ENCODE peak calls at places on chromosome 3, in eight cellular contexts. E, H, Z, N, Y, K, U and B are unnamed samples.

GRCh38 chr3:122913539-122914100 is 113.9 kb downstream of the SEMA5B start:
- DNase-seq in E (no peak), H (no peak), Z (no peak), N (no peak), Y (no peak), K (no peak), U (no peak), B (no peak)

GRCh38 chr3:76264911-76265310 is 479.6 kb upstream of the ZNF717 start:
- DNase-seq in E (no peak), H (no peak), Z (no peak), N (no peak), Y (no peak), K (no peak), U (no peak), B (no peak)

GRCh38 chr3:171285287-171285686 is 174.9 kb downstream of the TNIK start:
- DNase-seq in E (no peak), H (no peak), Z (no peak), N (no peak), Y (no peak), K (no peak), U (peak; percentile 40), B (no peak)

GRCh38 chr3:1693145-1693544 is 405.5 kb upstream of the CNTN4 start:
- DNase-seq in E (no peak), H (no peak), Z (no peak), N (no peak), Y (no peak), K (no peak), U (no peak), B (no peak)

GRCh38 chr3:138125548-138126221 is 6.5 kb downstream of the A4GNT start:
- DNase-seq in E (no peak), H (no peak), Z (peak; percentile 5), N (no peak), Y (no peak), K (no peak), U (no peak), B (no peak)

GRCh38 chr3:58102976-58103447 is 94.8 kb downstream of the FLNB start:
- DNase-seq in E (no peak), H (no peak), Z (no peak), N (no peak), Y (no peak), K (no peak), U (no peak), B (no peak)

GRCh38 chr3:33660035-33660434 is 58.0 kb downstream of the CLASP2 start:
- DNase-seq in E (no peak), H (no peak), Z (no peak), N (peak; percentile 0), Y (no peak), K (no peak), U (no peak), B (no peak)

GRCh38 chr3:161274691-161275298 is 53.7 kb downstream of the NMD3 start:
- DNase-seq in E (peak; percentile 36), H (peak; percentile 71), Z (no peak), N (peak; percentile 1), Y (no peak), K (no peak), U (peak; percentile 87), B (no peak)

GRCh38 chr3:45795882-45796765 is at the start of gene SLC6A20:
- DNase-seq in E (no peak), H (no peak), Z (no peak), N (no peak), Y (no peak), K (peak; percentile 15), U (no peak), B (peak; percentile 43)

GRCh38 chr3:4314688-4315087 is 11.5 kb downstream of the SETMAR start:
- DNase-seq in E (no peak), H (no peak), Z (no peak), N (no peak), Y (no peak), K (no peak), U (peak; percentile 22), B (no peak)

GRCh38 chr3:41224120-41224806 is 25.0 kb downstream of the CTNNB1 start:
- DNase-seq in E (no peak), H (peak; percentile 57), Z (peak; percentile 82), N (no peak), Y (no peak), K (no peak), U (peak; percentile 76), B (no peak)

GRCh38 chr3:158781859-158782258 is 20.0 kb upstream of the MFSD1 start:
- DNase-seq in E (no peak), H (no peak), Z (no peak), N (no peak), Y (no peak), K (no peak), U (no peak), B (no peak)

GRCh38 chr3:46236294-46237054 is 5.8 kb upstream of the CCR3 start:
- DNase-seq in E (no peak), H (no peak), Z (no peak), N (no peak), Y (no peak), K (no peak), U (no peak), B (no peak)

GRCh38 chr3:22474706-22475470 is 723.9 kb upstream of the ZNF385D start:
- DNase-seq in E (no peak), H (no peak), Z (no peak), N (no peak), Y (no peak), K (no peak), U (no peak), B (no peak)

GRCh38 chr3:79543618-79544017 is 224.2 kb downstream of the ROBO1 start:
- DNase-seq in E (no peak), H (no peak), Z (no peak), N (no peak), Y (no peak), K (no peak), U (no peak), B (no peak)

GRCh38 chr3:55349851-55350250 is 137.3 kb downstream of the WNT5A start:
- DNase-seq in E (no peak), H (no peak), Z (no peak), N (no peak), Y (no peak), K (no peak), U (no peak), B (no peak)

GRCh38 chr3:42498791-42499477 is 3.5 kb upstream of the VIPR1 start:
- DNase-seq in E (no peak), H (no peak), Z (no peak), N (peak; percentile 76), Y (no peak), K (no peak), U (no peak), B (peak; percentile 24)

GRCh38 chr3:13335062-13335461 is 85.1 kb downstream of the NUP210 start:
- DNase-seq in E (no peak), H (no peak), Z (no peak), N (no peak), Y (no peak), K (no peak), U (no peak), B (no peak)

GRCh38 chr3:32146669-32147315 is 40.4 kb downstream of the GPD1L start:
- DNase-seq in E (no peak), H (no peak), Z (no peak), N (no peak), Y (peak; percentile 38), K (no peak), U (peak; percentile 9), B (no peak)

GRCh38 chr3:197417451-197417850 is 119.0 kb upstream of the DLG1 start:
- DNase-seq in E (no peak), H (no peak), Z (no peak), N (no peak), Y (no peak), K (no peak), U (no peak), B (no peak)

GRCh38 chr3:8709801-8710524 is 23.6 kb upstream of the CAV3 start:
- DNase-seq in E (no peak), H (no peak), Z (no peak), N (no peak), Y (no peak), K (no peak), U (no peak), B (no peak)

GRCh38 chr3:192923731-192924130 is 6.1 kb upstream of the MB21D2 start:
- DNase-seq in E (no peak), H (no peak), Z (no peak), N (no peak), Y (no peak), K (no peak), U (no peak), B (no peak)

GRCh38 chr3:48598323-48599076 is 3.4 kb upstream of the COL7A1 start:
- DNase-seq in E (no peak), H (no peak), Z (peak; percentile 82), N (no peak), Y (no peak), K (no peak), U (no peak), B (no peak)

GRCh38 chr3:132354916-132355702 is 37.9 kb downstream of the ACP3 start:
- DNase-seq in E (no peak), H (no peak), Z (no peak), N (no peak), Y (no peak), K (no peak), U (no peak), B (no peak)

GRCh38 chr3:142888099-142888483 is 792 bp downstream of the PCOLCE2 start:
- DNase-seq in E (peak; percentile 91), H (no peak), Z (no peak), N (no peak), Y (no peak), K (no peak), U (peak; percentile 11), B (no peak)

GRCh38 chr3:27079427-27080105 is 289.6 kb downstream of the NEK10 start:
- DNase-seq in E (no peak), H (no peak), Z (no peak), N (no peak), Y (no peak), K (no peak), U (no peak), B (no peak)

GRCh38 chr3:192170031-192170430 is 557.3 kb downstream of the FGF12 start:
- DNase-seq in E (no peak), H (no peak), Z (no peak), N (no peak), Y (no peak), K (no peak), U (no peak), B (no peak)

GRCh38 chr3:61715886-61716527 is 154.6 kb downstream of the PTPRG start:
- DNase-seq in E (no peak), H (no peak), Z (no peak), N (no peak), Y (no peak), K (no peak), U (no peak), B (no peak)

GRCh38 chr3:23537006-23537620 is 268.6 kb upstream of the UBE2E1 start:
- DNase-seq in E (no peak), H (no peak), Z (no peak), N (no peak), Y (no peak), K (no peak), U (no peak), B (no peak)

GRCh38 chr3:114436182-114436581 is 142.4 kb downstream of the TIGIT start:
- DNase-seq in E (no peak), H (no peak), Z (no peak), N (no peak), Y (no peak), K (no peak), U (no peak), B (no peak)

GRCh38 chr3:21390856-21391255 is 360.2 kb downstream of the ZNF385D start:
- DNase-seq in E (no peak), H (no peak), Z (peak; percentile 16), N (no peak), Y (no peak), K (no peak), U (no peak), B (no peak)

GRCh38 chr3:140206196-140207040 is 271.4 kb downstream of the CLSTN2 start:
- DNase-seq in E (no peak), H (no peak), Z (no peak), N (no peak), Y (no peak), K (no peak), U (peak; percentile 34), B (no peak)

GRCh38 chr3:107523361-107524213 is 825 bp downstream of the BBX start:
- DNase-seq in E (peak; percentile 28), H (no peak), Z (no peak), N (peak; percentile 71), Y (peak; percentile 63), K (peak; percentile 56), U (peak; percentile 57), B (peak; percentile 75)

GRCh38 chr3:49602049-49602554 is 47.8 kb downstream of the BSN start:
- DNase-seq in E (no peak), H (no peak), Z (no peak), N (no peak), Y (no peak), K (no peak), U (no peak), B (no peak)